ENCODE peak calls at places on chromosomes 6 and 20, in five cellular contexts. U is SJCRH30; E is right cardiac atrium; O is CD8-positive, alpha-beta memory T cell; N is neuronal stem cell. I is an unnamed sample.

GRCh38 chr6:134342972-134343371 is 25.1 kb upstream of the SGK1 start:
- DNase-seq in U (no peak), O (no peak), E (no peak), N (no peak), I (no peak)

GRCh38 chr6:154488802-154489437 is 21.6 kb downstream of the CNKSR3 start:
- DNase-seq in U (no peak), E (no peak), N (no peak), O (no peak), I (no peak)

GRCh38 chr6:168440520-168441433 is at the start of gene SMOC2:
- DNase-seq in U (no peak), N (no peak), O (no peak), E (peak; percentile 80), I (no peak)

GRCh38 chr6:157557541-157557940 is 176.6 kb downstream of the ZDHHC14 start:
- DNase-seq in E (no peak), U (no peak), N (no peak), O (no peak), I (no peak)

GRCh38 chr6:72811971-72812421 is 190.1 kb downstream of the KCNQ5 start:
- DNase-seq in N (no peak), E (no peak), O (no peak), U (no peak), I (no peak)

GRCh38 chr6:148491638-148492210 is 149.1 kb downstream of the SASH1 start:
- DNase-seq in U (no peak), E (no peak), O (no peak), N (no peak), I (no peak)

GRCh38 chr20:47571426-47571825 is 69.7 kb downstream of the NCOA3 start:
- DNase-seq in E (no peak), U (no peak), N (no peak), O (no peak), I (no peak)

GRCh38 chr20:7285918-7286556 is 518.6 kb downstream of the BMP2 start:
- DNase-seq in O (no peak), E (peak; percentile 76), U (peak; percentile 86), N (peak; percentile 84), I (peak; percentile 66)

GRCh38 chr6:105898286-105898685 is 187.8 kb upstream of the PRDM1 start:
- DNase-seq in O (no peak), N (no peak), E (no peak), U (no peak), I (no peak)

GRCh38 chr6:36779227-36779626 is 60.0 kb downstream of the CPNE5 start:
- DNase-seq in E (peak; percentile 12), O (no peak), N (no peak), U (no peak), I (no peak)

GRCh38 chr6:82144852-82145332 is 102.7 kb downstream of the IBTK start:
- DNase-seq in U (peak; percentile 54), O (no peak), N (no peak), E (peak; percentile 80), I (no peak)

GRCh38 chr6:74073896-74074295 is 377.9 kb downstream of the CD109 start:
- DNase-seq in N (no peak), U (no peak), E (no peak), O (no peak), I (no peak)

GRCh38 chr20:36917943-36918342 is 33.6 kb downstream of the SAMHD1 start:
- DNase-seq in N (no peak), O (no peak), U (no peak), E (no peak), I (no peak)

GRCh38 chr20:22921595-22922421 is 113.3 kb upstream of the SSTR4 start:
- DNase-seq in E (no peak), U (peak; percentile 81), O (no peak), N (no peak), I (no peak)

GRCh38 chr20:2816583-2817340 is 598 bp downstream of the TMEM239 start:
- DNase-seq in U (no peak), N (no peak), E (no peak), O (no peak), I (no peak)

GRCh38 chr6:16108996-16109658 is 19.8 kb upstream of the MYLIP start:
- DNase-seq in U (peak; percentile 58), N (no peak), E (no peak), O (no peak), I (no peak)

GRCh38 chr6:99130897-99131873 is 183.4 kb upstream of the FBXL4 start:
- DNase-seq in E (no peak), U (peak; percentile 87), N (no peak), O (no peak), I (no peak)

GRCh38 chr20:52060794-52061714 is 130.5 kb downstream of the ZFP64 start:
- DNase-seq in U (no peak), E (no peak), O (no peak), N (peak; percentile 44), I (peak; percentile 63)

GRCh38 chr6:5107332-5107731 is 22.2 kb downstream of the PPP1R3G start:
- DNase-seq in O (no peak), U (no peak), N (no peak), E (no peak), I (no peak)

GRCh38 chr6:120774275-120774674 is 560.0 kb downstream of the TBC1D32 start:
- DNase-seq in E (no peak), N (no peak), U (no peak), O (no peak), I (no peak)

GRCh38 chr20:37615507-37616425 is 78.1 kb upstream of the CTNNBL1 start:
- DNase-seq in O (peak; percentile 9), U (peak; percentile 86), N (peak; percentile 51), E (no peak), I (no peak)

GRCh38 chr20:52484438-52484837 is 292.9 kb upstream of the ZFP64 start:
- DNase-seq in U (peak; percentile 6), O (no peak), N (no peak), E (no peak), I (no peak)

GRCh38 chr6:39610229-39610628 is 115.0 kb downstream of the KIF6 start:
- DNase-seq in E (no peak), O (no peak), U (no peak), N (no peak), I (no peak)

GRCh38 chr20:47020231-47020630 is 125.6 kb downstream of the EYA2 start:
- DNase-seq in U (no peak), N (no peak), O (no peak), E (no peak), I (no peak)

GRCh38 chr20:23937303-23938117 is 51.1 kb downstream of the GGTLC1 start:
- DNase-seq in U (peak; percentile 67), N (peak; percentile 56), O (peak; percentile 52), E (peak; percentile 73), I (peak; percentile 21)

GRCh38 chr6:160394654-160395035 is 46.5 kb downstream of the SLC22A3 start:
- DNase-seq in O (no peak), U (no peak), E (no peak), N (no peak), I (no peak)

DNA sequence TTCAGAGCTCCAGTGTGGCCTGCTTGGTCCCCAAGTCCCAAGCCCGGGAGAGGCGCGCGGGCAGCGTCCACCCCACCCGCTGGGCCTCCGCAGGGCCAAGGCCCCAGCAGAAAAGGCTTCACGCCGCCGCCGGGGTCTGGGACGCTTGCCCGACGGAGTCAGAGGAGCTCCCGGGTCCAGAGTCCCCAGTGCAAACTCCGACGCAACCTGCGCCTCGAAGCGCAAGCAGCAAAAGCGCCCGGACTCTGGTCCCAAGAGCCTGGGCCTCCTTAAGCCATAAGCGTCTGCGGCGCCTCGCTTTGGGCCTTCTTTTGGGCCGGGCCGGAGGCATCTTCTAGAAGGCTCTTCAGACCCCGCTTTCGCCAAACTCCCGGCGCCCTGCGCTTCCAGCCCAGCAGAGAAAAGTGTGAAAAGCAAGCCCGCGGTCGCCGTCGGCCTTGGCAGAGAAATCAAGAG is 1.4 kb downstream of the TBX18 start:
- DNase-seq in E (peak; percentile 79), U (peak; percentile 73), N (no peak), O (no peak), I (no peak)
- H3K4me3 ChIP-seq in E (peak overlapping the region; percentile 83), U (peak overlapping the region; percentile 91), N (no peak overlapping the region), O (no peak overlapping the region), I (no peak overlapping the region)

DNA sequence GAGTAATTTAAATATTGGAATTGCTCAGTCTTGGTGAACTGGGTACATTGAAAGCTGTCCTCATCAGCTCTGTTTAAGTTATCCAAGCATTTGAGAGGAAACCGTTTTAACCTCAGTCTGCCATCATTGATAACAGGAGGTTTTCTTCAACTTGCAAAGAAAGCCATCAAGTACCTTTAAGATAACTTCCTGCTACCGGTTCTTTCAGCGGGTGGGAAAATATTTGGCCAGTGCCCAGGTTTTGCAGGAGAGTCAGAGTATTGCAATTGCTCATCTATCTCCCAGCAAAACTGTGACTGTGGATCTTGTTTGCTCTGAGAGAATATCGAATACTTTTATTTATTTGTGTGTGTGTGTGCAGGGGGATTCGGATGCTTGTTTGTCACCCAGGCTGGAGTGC is 31.2 kb upstream of the F13A1 start:
- DNase-seq in E (no peak), U (no peak), N (no peak), O (no peak), I (no peak)
- H3K4me1 ChIP-seq in E (no peaks in the 10 kb centered on the region), U (no peaks in the 10 kb centered on the region), N (no peaks in the 10 kb centered on the region), O (no peaks in the 10 kb centered on the region), I (no peaks in the 10 kb centered on the region)

DNA sequence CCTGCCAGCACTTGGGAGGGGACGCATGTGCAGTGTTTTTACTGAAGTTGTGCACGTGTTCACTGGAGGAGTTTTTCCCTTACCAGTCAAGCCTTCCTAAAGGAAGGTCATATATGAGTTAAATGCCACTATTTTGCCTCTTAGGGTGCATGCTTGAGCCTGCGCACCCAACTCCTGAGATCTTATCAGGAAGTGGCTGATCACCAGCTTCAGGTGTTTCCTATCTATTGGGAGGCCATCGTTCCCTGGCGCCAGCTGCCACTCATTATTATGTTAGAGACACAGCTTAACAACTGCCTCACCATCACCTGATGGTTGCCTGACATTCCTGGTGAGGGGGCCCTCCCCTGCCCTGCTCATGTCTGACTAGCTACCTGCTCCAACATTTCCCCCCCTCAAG is 8.5 kb downstream of the ERVFRD-1 start:
- DNase-seq in E (no peak), O (no peak), N (no peak), U (no peak), I (no peak)
- H3K4me3 ChIP-seq in E (no peak overlapping the region), O (no peak overlapping the region), N (no peak overlapping the region), U (no peak overlapping the region), I (no peak overlapping the region)

GRCh38 chr6:35304299-35304698 is 6.7 kb downstream of the DEF6 start:
- DNase-seq in N (no peak), U (no peak), O (no peak), E (no peak), I (no peak)
- H3K4me1 ChIP-seq in N (peaks cover 2% of the 10 kb centered on the region), U (no peaks in the 10 kb centered on the region), O (peaks cover 88% of the 10 kb centered on the region), E (peaks cover 4% of the 10 kb centered on the region), I (no peaks in the 10 kb centered on the region)

GRCh38 chr20:57195023-57195758 is 71.2 kb downstream of the BMP7 start:
- DNase-seq in N (no peak), U (peak; percentile 99), O (no peak), E (no peak), I (no peak)
- H3K4me3 ChIP-seq in N (no peak overlapping the region), U (no peak overlapping the region), O (no peak overlapping the region), E (no peak overlapping the region), I (no peak overlapping the region)

DNA sequence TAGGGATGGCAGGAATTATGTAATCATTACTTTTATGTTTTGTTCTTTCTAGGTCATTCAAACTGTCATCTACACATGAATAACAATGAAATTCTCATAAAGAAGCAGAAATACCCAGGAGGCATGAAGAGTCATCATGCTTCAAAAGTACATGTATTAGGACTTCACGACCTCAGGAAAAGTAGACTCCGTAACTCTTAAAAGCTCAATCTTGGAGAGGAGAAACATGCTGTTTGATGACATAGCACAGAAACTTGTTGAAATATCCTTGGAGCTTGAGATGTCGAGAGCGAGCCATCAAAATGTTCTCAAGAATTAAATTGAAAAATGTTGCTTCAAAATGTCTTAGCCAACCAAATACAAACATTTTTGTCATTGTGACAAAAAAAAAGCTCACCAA is 28.3 kb upstream of the ANKEF1 start:
- DNase-seq in E (no peak), N (no peak), U (no peak), O (no peak), I (no peak)
- H3K4me1 ChIP-seq in E (no peaks in the 10 kb centered on the region), N (no peaks in the 10 kb centered on the region), U (no peaks in the 10 kb centered on the region), O (no peaks in the 10 kb centered on the region), I (no peaks in the 10 kb centered on the region)